ENCODE peak calls at places on chromosomes 2 and 18, in ten cellular contexts. I, W, L, P, Z, O, B, K, D and C are unnamed samples.
A peak's percentile ranks its signal among the peaks of the same experiment; 100 is the strongest.

GRCh38 chr18:2914844-2915243 is 68.0 kb downstream of the EMILIN2 start:
- DNase-seq in I (no peak), W (no peak), L (no peak), P (no peak), Z (peak; percentile 14), O (no peak), B (no peak), K (no peak), D (no peak), C (peak; percentile 59)

GRCh38 chr18:3726241-3726951 is 276.4 kb downstream of the TGIF1 start:
- DNase-seq in I (no peak), W (no peak), L (no peak), P (no peak), Z (no peak), O (no peak), B (no peak), K (no peak), D (no peak), C (no peak)

GRCh38 chr2:190714958-190715357 is 66.1 kb downstream of the NAB1 start:
- DNase-seq in I (no peak), W (peak; percentile 64), L (no peak), P (peak; percentile 9), Z (peak; percentile 36), O (no peak), B (no peak), K (no peak), D (no peak), C (no peak)

GRCh38 chr2:227536445-227536844 is 62.2 kb upstream of the SCYGR2 start:
- DNase-seq in I (no peak), W (no peak), L (no peak), P (no peak), Z (no peak), O (no peak), B (no peak), K (no peak), D (no peak), C (no peak)

GRCh38 chr2:227862227-227862740 is 9.1 kb upstream of the DAW1 start:
- DNase-seq in I (no peak), W (peak; percentile 36), L (no peak), P (peak; percentile 50), Z (peak; percentile 64), O (peak; percentile 72), B (peak; percentile 35), K (no peak), D (no peak), C (no peak)

GRCh38 chr18:64137914-64138313 is 11.0 kb downstream of the LINC00305 start:
- DNase-seq in I (no peak), W (no peak), L (no peak), P (no peak), Z (no peak), O (no peak), B (no peak), K (no peak), D (no peak), C (no peak)

GRCh38 chr2:111946294-111947114 is 48.1 kb downstream of the MERTK start:
- DNase-seq in I (no peak), W (peak; percentile 94), L (peak; percentile 35), P (peak; percentile 60), Z (peak; percentile 97), O (peak; percentile 24), B (no peak), K (no peak), D (peak; percentile 75), C (no peak)

GRCh38 chr18:23531912-23532311 is 28.6 kb downstream of the RMC1 start:
- DNase-seq in I (no peak), W (no peak), L (no peak), P (no peak), Z (no peak), O (no peak), B (no peak), K (no peak), D (no peak), C (no peak)

GRCh38 chr18:56246912-56247311 is 391.5 kb downstream of the TXNL1 start:
- DNase-seq in I (no peak), W (no peak), L (no peak), P (no peak), Z (no peak), O (no peak), B (no peak), K (no peak), D (no peak), C (no peak)

GRCh38 chr2:213834746-213835145 is 550.5 kb downstream of the SPAG16 start:
- DNase-seq in I (no peak), W (no peak), L (no peak), P (no peak), Z (peak; percentile 19), O (no peak), B (no peak), K (no peak), D (no peak), C (no peak)

GRCh38 chr2:168180914-168181313 is 66.5 kb downstream of the STK39 start:
- DNase-seq in I (no peak), W (no peak), L (no peak), P (no peak), Z (no peak), O (no peak), B (no peak), K (no peak), D (no peak), C (no peak)

GRCh38 chr2:241739651-241740050 is 5.2 kb downstream of the D2HGDH start:
- DNase-seq in I (no peak), W (no peak), L (no peak), P (no peak), Z (peak; percentile 86), O (no peak), B (no peak), K (no peak), D (no peak), C (no peak)

DNA sequence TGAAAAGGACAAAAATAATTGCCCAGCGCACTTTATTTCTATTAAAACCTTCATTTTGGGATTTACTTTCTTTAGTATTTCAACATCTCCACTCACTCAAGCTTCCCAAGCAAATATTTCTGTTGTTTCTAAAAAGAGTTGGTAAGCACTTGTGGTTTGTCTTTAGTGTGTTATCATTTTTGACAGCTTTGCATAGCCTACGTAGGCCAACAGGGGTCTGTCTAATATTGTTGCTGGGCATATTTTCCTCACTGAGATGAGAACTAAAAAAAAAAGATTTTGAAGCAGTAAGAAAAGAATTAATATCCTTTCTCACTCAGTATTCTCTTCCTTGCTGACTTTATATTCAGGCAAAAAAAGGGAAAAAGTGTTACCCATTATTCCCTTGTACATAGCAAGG is 494.1 kb downstream of the ARHGAP15 start:
- DNase-seq in I (no peak), W (no peak), L (no peak), P (no peak), Z (no peak), O (no peak), B (no peak), K (no peak), D (no peak), C (no peak)
- TF ChIP-seq CTCF in I (no peak), W (no peak), L (no peak), P (no peak), Z (peak; percentile 11), O (no peak), B (no peak), K (no peak), D (no peak), C (no peak)

GRCh38 chr2:218834685-218835084 is 3.1 kb upstream of the PRKAG3 start:
- DNase-seq in I (no peak), W (no peak), L (no peak), P (no peak), Z (no peak), O (no peak), B (no peak), K (no peak), D (peak; percentile 9), C (no peak)

GRCh38 chr2:218837495-218837894 is 5.9 kb upstream of the PRKAG3 start:
- DNase-seq in I (no peak), W (no peak), L (no peak), P (no peak), Z (no peak), O (no peak), B (no peak), K (no peak), D (no peak), C (no peak)

GRCh38 chr2:218839430-218839829 is 7.8 kb upstream of the PRKAG3 start:
- DNase-seq in I (no peak), W (peak; percentile 23), L (no peak), P (no peak), Z (peak; percentile 62), O (no peak), B (no peak), K (no peak), D (peak; percentile 39), C (no peak)

DNA sequence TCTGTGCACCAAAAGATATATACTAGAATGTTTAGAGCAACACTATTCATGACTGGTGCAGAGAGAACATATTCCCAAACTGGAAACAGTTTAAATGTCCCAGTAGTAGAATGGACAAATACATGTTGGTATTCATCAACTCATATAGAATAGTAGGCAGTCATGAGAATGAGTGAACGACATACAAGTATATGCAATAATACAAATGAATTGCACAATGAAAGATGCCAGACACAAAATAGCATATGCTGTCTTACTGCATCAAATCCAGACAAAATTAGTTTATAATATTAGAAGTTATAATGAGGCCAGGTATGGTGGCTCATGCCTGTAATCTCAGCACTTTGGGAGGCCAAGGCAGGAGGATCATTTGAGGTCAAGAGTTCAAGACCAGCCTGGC is 8.3 kb upstream of the PRKAG3 start:
- DNase-seq in I (no peak), W (no peak), L (no peak), P (no peak), Z (no peak), O (no peak), B (no peak), K (no peak), D (no peak), C (no peak)
- H3K27ac ChIP-seq in I (no peak overlapping the region), W (no peak overlapping the region), L (no peak overlapping the region), P (no peak overlapping the region), Z (no peak overlapping the region), O (no peak overlapping the region), B (no peak overlapping the region), K (no peak overlapping the region), D (no peak overlapping the region), C (no peak overlapping the region)

DNA sequence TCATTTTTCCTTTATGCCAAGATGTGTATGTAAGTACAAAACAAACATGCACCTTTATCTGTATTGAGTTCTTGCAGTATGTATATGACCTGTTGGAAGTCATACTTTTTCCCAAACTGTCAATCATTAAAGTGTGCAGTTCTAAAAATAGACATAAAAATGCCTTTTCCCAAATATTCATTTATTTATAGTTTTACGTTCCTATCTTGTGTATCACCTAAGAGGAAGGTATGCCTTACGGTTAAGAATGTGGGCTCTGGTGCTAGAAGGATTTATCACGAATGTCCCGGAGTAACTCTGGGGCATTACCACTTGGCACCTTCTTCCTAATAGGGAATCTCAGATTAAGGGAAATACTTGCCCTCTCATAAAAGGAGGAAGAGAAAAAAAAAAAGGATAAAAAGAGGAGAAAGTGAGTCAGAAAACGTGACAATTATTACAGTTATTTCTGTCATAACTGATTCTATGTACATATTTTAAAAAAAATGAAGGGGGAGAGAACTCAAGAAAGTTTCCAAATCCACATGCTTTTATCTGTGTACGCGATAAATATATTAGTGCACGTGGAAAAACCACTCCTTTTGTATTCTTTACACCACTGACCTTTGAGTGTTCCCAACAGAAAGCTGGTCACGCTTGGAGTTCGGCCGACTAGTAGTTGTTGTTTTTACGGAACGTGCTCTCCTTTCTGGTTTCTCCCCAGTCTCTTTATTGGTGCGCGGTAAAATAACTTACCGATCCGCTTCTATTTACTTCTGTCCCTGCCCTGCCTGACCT is 727 bp downstream of the MCEE start:
- DNase-seq in I (no peak), W (peak; percentile 4), L (no peak), P (peak; percentile 4), Z (peak; percentile 5), O (no peak), B (no peak), K (no peak), D (no peak), C (no peak)
- H3K4me1 ChIP-seq in I (peaks cover 13% of the 10 kb centered on the region), W (peaks cover 4% of the 10 kb centered on the region), L (peaks cover 29% of the 10 kb centered on the region), P (peaks cover 10% of the 10 kb centered on the region), Z (peaks cover 3% of the 10 kb centered on the region), O (peaks cover 9% of the 10 kb centered on the region), B (peaks cover 12% of the 10 kb centered on the region), K (peaks cover 11% of the 10 kb centered on the region), D (no peaks in the 10 kb centered on the region), C (peaks cover 39% of the 10 kb centered on the region)

GRCh38 chr18:12074734-12075133 is 18.9 kb upstream of the ANKRD62 start:
- DNase-seq in I (no peak), W (no peak), L (peak; percentile 5), P (no peak), Z (no peak), O (no peak), B (no peak), K (no peak), D (no peak), C (no peak)
- TF ChIP-seq CTCF in I (no peak), W (no peak), L (no peak), P (no peak), Z (no peak), O (no peak), B (peak; percentile 10), K (no peak), D (no peak), C (no peak)